ENCODE peak calls at places on chromosomes 5 and 9, in ten cellular contexts. One of them, this sample, is unnamed.

GRCh38 chr9:109121218-109121796 is 1.6 kb upstream of the TMEM245 start:
- DNase-seq in uterus: no peak
- DNase-seq in cardiac muscle cell: no peak
- DNase-seq in IMR-90: no peak
- DNase-seq in ovary: no peak
- DNase-seq in caudate nucleus: no peak
- DNase-seq in brain microvascular endothelial cell: no peak
- DNase-seq in lung: no peak
- DNase-seq in endodermal cell: peak; percentile 67
- DNase-seq in Panc1: no peak
- DNase-seq in this sample: no peak

GRCh38 chr9:126516936-126517750 is 96.6 kb upstream of the LMX1B start:
- DNase-seq in uterus: peak; percentile 37
- DNase-seq in cardiac muscle cell: peak; percentile 48
- DNase-seq in IMR-90: peak; percentile 84
- DNase-seq in ovary: no peak
- DNase-seq in caudate nucleus: no peak
- DNase-seq in brain microvascular endothelial cell: peak; percentile 45
- DNase-seq in lung: peak; percentile 46
- DNase-seq in endodermal cell: peak; percentile 87
- DNase-seq in Panc1: no peak
- DNase-seq in this sample: no peak

GRCh38 chr9:79572032-79572890 is 496 bp downstream of the TLE4 start:
- DNase-seq in uterus: peak; percentile 46
- DNase-seq in cardiac muscle cell: peak; percentile 86
- DNase-seq in IMR-90: peak; percentile 40
- DNase-seq in ovary: peak; percentile 40
- DNase-seq in caudate nucleus: no peak
- DNase-seq in brain microvascular endothelial cell: peak; percentile 36
- DNase-seq in lung: peak; percentile 38
- DNase-seq in endodermal cell: peak; percentile 79
- DNase-seq in Panc1: no peak
- DNase-seq in this sample: peak; percentile 44

GRCh38 chr9:121313458-121314152 is 45.6 kb downstream of the GSN start:
- DNase-seq in uterus: peak; percentile 12
- DNase-seq in cardiac muscle cell: no peak
- DNase-seq in IMR-90: no peak
- DNase-seq in ovary: no peak
- DNase-seq in caudate nucleus: no peak
- DNase-seq in brain microvascular endothelial cell: no peak
- DNase-seq in lung: no peak
- DNase-seq in endodermal cell: no peak
- DNase-seq in Panc1: no peak
- DNase-seq in this sample: no peak

GRCh38 chr5:118044169-118044568 is 944.2 kb downstream of the DTWD2 start:
- DNase-seq in uterus: no peak
- DNase-seq in cardiac muscle cell: no peak
- DNase-seq in IMR-90: no peak
- DNase-seq in ovary: no peak
- DNase-seq in caudate nucleus: no peak
- DNase-seq in brain microvascular endothelial cell: no peak
- DNase-seq in lung: no peak
- DNase-seq in endodermal cell: no peak
- DNase-seq in Panc1: no peak
- DNase-seq in this sample: no peak

GRCh38 chr9:136859821-136860269 is 6.3 kb downstream of the EDF1 start:
- DNase-seq in uterus: no peak
- DNase-seq in cardiac muscle cell: no peak
- DNase-seq in IMR-90: no peak
- DNase-seq in ovary: no peak
- DNase-seq in caudate nucleus: no peak
- DNase-seq in brain microvascular endothelial cell: no peak
- DNase-seq in lung: no peak
- DNase-seq in endodermal cell: peak; percentile 42
- DNase-seq in Panc1: no peak
- DNase-seq in this sample: no peak

GRCh38 chr5:171693397-171693796 is 92.2 kb upstream of the SMIM23 start:
- DNase-seq in uterus: no peak
- DNase-seq in cardiac muscle cell: no peak
- DNase-seq in IMR-90: no peak
- DNase-seq in ovary: no peak
- DNase-seq in caudate nucleus: no peak
- DNase-seq in brain microvascular endothelial cell: no peak
- DNase-seq in lung: no peak
- DNase-seq in endodermal cell: no peak
- DNase-seq in Panc1: no peak
- DNase-seq in this sample: no peak

GRCh38 chr5:134935711-134936602 is 31.0 kb downstream of the PCBD2 start:
- DNase-seq in uterus: no peak
- DNase-seq in cardiac muscle cell: no peak
- DNase-seq in IMR-90: no peak
- DNase-seq in ovary: no peak
- DNase-seq in caudate nucleus: no peak
- DNase-seq in brain microvascular endothelial cell: no peak
- DNase-seq in lung: no peak
- DNase-seq in endodermal cell: no peak
- DNase-seq in Panc1: no peak
- DNase-seq in this sample: no peak

GRCh38 chr5:174601937-174602336 is 122.4 kb upstream of the MSX2 start:
- DNase-seq in uterus: no peak
- DNase-seq in cardiac muscle cell: no peak
- DNase-seq in IMR-90: peak; percentile 46
- DNase-seq in ovary: no peak
- DNase-seq in caudate nucleus: no peak
- DNase-seq in brain microvascular endothelial cell: no peak
- DNase-seq in lung: no peak
- DNase-seq in endodermal cell: no peak
- DNase-seq in Panc1: no peak
- DNase-seq in this sample: no peak

GRCh38 chr9:33229359-33230120 is 10.4 kb upstream of the SPINK4 start:
- DNase-seq in uterus: no peak
- DNase-seq in cardiac muscle cell: no peak
- DNase-seq in IMR-90: no peak
- DNase-seq in ovary: no peak
- DNase-seq in caudate nucleus: no peak
- DNase-seq in brain microvascular endothelial cell: no peak
- DNase-seq in lung: peak; percentile 92
- DNase-seq in endodermal cell: peak; percentile 72
- DNase-seq in Panc1: peak; percentile 64
- DNase-seq in this sample: no peak

GRCh38 chr9:123724211-123724831 is 205.6 kb downstream of the DENND1A start:
- DNase-seq in uterus: no peak
- DNase-seq in cardiac muscle cell: no peak
- DNase-seq in IMR-90: peak; percentile 57
- DNase-seq in ovary: no peak
- DNase-seq in caudate nucleus: no peak
- DNase-seq in brain microvascular endothelial cell: peak; percentile 42
- DNase-seq in lung: no peak
- DNase-seq in endodermal cell: no peak
- DNase-seq in Panc1: no peak
- DNase-seq in this sample: no peak

GRCh38 chr5:181235689-181236366 is 7.9 kb downstream of the RACK1 start:
- DNase-seq in uterus: no peak
- DNase-seq in cardiac muscle cell: no peak
- DNase-seq in IMR-90: no peak
- DNase-seq in ovary: no peak
- DNase-seq in caudate nucleus: no peak
- DNase-seq in brain microvascular endothelial cell: no peak
- DNase-seq in lung: no peak
- DNase-seq in endodermal cell: peak; percentile 49
- DNase-seq in Panc1: no peak
- DNase-seq in this sample: no peak

GRCh38 chr5:181236471-181236870 is 7.2 kb downstream of the RACK1 start:
- DNase-seq in uterus: no peak
- DNase-seq in cardiac muscle cell: no peak
- DNase-seq in IMR-90: no peak
- DNase-seq in ovary: no peak
- DNase-seq in caudate nucleus: no peak
- DNase-seq in brain microvascular endothelial cell: no peak
- DNase-seq in lung: no peak
- DNase-seq in endodermal cell: no peak
- DNase-seq in Panc1: no peak
- DNase-seq in this sample: no peak

GRCh38 chr5:181234116-181234454 is 9.6 kb downstream of the RACK1 start:
- DNase-seq in uterus: no peak
- DNase-seq in cardiac muscle cell: no peak
- DNase-seq in IMR-90: no peak
- DNase-seq in ovary: no peak
- DNase-seq in caudate nucleus: no peak
- DNase-seq in brain microvascular endothelial cell: no peak
- DNase-seq in lung: no peak
- DNase-seq in endodermal cell: peak; percentile 61
- DNase-seq in Panc1: no peak
- DNase-seq in this sample: no peak

GRCh38 chr5:181234455-181235306 is 9.0 kb downstream of the RACK1 start:
- DNase-seq in uterus: no peak
- DNase-seq in cardiac muscle cell: no peak
- DNase-seq in IMR-90: no peak
- DNase-seq in ovary: no peak
- DNase-seq in caudate nucleus: no peak
- DNase-seq in brain microvascular endothelial cell: no peak
- DNase-seq in lung: no peak
- DNase-seq in endodermal cell: peak; percentile 66
- DNase-seq in Panc1: no peak
- DNase-seq in this sample: no peak

GRCh38 chr5:181235323-181235688 is 8.4 kb downstream of the RACK1 start:
- DNase-seq in uterus: no peak
- DNase-seq in cardiac muscle cell: no peak
- DNase-seq in IMR-90: no peak
- DNase-seq in ovary: no peak
- DNase-seq in caudate nucleus: no peak
- DNase-seq in brain microvascular endothelial cell: no peak
- DNase-seq in lung: no peak
- DNase-seq in endodermal cell: peak; percentile 58
- DNase-seq in Panc1: no peak
- DNase-seq in this sample: no peak
- H3K27ac ChIP-seq in uterus: no peak overlapping the region
- H3K27ac ChIP-seq in cardiac muscle cell: peak overlapping the region; percentile 75
- H3K27ac ChIP-seq in IMR-90: no peak overlapping the region
- H3K27ac ChIP-seq in ovary: no peak overlapping the region
- H3K27ac ChIP-seq in caudate nucleus: no peak overlapping the region
- H3K27ac ChIP-seq in brain microvascular endothelial cell: no peak overlapping the region
- H3K27ac ChIP-seq in lung: no peak overlapping the region
- H3K27ac ChIP-seq in endodermal cell: peak overlapping the region; percentile 51
- H3K27ac ChIP-seq in Panc1: peak overlapping the region; percentile 37
- H3K27ac ChIP-seq in this sample: no peak overlapping the region

GRCh38 chr5:39076757-39077475 is 2.7 kb upstream of the RICTOR start:
- DNase-seq in uterus: no peak
- DNase-seq in cardiac muscle cell: no peak
- DNase-seq in IMR-90: peak; percentile 56
- DNase-seq in ovary: no peak
- DNase-seq in caudate nucleus: no peak
- DNase-seq in brain microvascular endothelial cell: no peak
- DNase-seq in lung: no peak
- DNase-seq in endodermal cell: no peak
- DNase-seq in Panc1: no peak
- DNase-seq in this sample: no peak
- H3K27ac ChIP-seq in uterus: peak overlapping the region; percentile 99
- H3K27ac ChIP-seq in cardiac muscle cell: no peak overlapping the region
- H3K27ac ChIP-seq in IMR-90: no peak overlapping the region
- H3K27ac ChIP-seq in ovary: no peak overlapping the region
- H3K27ac ChIP-seq in caudate nucleus: peak overlapping the region; percentile 41
- H3K27ac ChIP-seq in brain microvascular endothelial cell: peak overlapping the region; percentile 55
- H3K27ac ChIP-seq in lung: no peak overlapping the region
- H3K27ac ChIP-seq in endodermal cell: no peak overlapping the region
- H3K27ac ChIP-seq in Panc1: peak overlapping the region; percentile 55
- H3K27ac ChIP-seq in this sample: peak overlapping the region; percentile 93

DNA sequence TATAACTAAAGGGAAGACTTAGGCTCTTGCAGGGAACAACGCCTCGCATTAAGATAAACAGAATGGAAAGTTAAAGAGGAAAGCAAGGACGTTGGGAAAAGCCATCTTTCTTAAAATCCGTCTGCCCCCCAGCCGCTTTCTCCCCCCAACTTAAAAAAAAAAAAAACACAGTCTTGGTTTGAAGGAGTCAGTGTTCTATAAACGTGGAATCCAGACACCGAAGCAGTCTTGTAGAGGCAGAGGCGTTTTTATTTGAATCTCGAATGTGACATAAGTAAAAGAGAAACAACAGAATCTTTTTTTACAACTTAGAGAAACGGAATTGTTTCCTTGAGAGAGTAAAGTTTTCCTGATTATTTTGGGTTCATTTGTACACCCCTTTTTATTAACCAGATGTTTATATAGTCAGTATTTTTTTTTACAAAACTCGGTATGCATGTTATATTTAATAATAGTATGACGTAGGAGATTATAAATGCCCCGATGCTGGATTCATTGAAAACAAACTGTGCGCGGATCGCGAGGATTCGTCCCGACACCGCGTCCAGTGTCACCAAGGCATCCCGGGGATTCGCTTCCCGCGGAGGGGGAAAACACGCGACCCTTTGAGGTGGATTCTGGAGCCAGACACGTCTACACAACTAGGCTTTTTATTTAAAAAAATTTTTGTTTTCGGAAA is 6.8 kb downstream of the PTCH1 start:
- DNase-seq in uterus: no peak
- DNase-seq in cardiac muscle cell: no peak
- DNase-seq in IMR-90: no peak
- DNase-seq in ovary: peak; percentile 32
- DNase-seq in caudate nucleus: no peak
- DNase-seq in brain microvascular endothelial cell: no peak
- DNase-seq in lung: no peak
- DNase-seq in endodermal cell: peak; percentile 52
- DNase-seq in Panc1: no peak
- DNase-seq in this sample: no peak
- H3K27ac ChIP-seq in uterus: peak overlapping the region; percentile 95
- H3K27ac ChIP-seq in cardiac muscle cell: peak overlapping the region; percentile 95
- H3K27ac ChIP-seq in IMR-90: peak overlapping the region; percentile 73
- H3K27ac ChIP-seq in ovary: no peak overlapping the region
- H3K27ac ChIP-seq in caudate nucleus: peak overlapping the region; percentile 87
- H3K27ac ChIP-seq in brain microvascular endothelial cell: peak overlapping the region; percentile 25
- H3K27ac ChIP-seq in lung: peak overlapping the region; percentile 47
- H3K27ac ChIP-seq in endodermal cell: peak overlapping the region; percentile 98
- H3K27ac ChIP-seq in Panc1: peak overlapping the region; percentile 78
- H3K27ac ChIP-seq in this sample: peak overlapping the region; percentile 97

DNA sequence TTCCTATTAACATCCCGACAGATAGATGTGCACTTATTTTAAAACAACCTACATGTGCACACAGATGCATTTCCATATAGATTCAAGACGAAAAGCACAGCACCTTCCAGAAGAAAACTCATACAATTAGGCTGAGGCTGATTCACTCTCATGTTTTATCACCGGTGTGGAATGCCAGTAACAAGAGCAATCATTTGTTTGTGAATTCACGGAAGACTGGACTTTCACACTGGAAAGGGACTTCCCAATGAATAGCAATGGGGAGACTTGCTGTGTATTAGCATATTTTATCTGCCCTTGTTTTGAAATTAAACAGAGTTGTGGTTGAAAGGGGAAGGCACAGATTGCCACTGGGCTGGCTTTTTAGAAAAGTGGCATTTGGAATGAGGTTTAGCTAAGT is 247.2 kb upstream of the GAS1 start:
- DNase-seq in uterus: no peak
- DNase-seq in cardiac muscle cell: no peak
- DNase-seq in IMR-90: peak; percentile 92
- DNase-seq in ovary: no peak
- DNase-seq in caudate nucleus: no peak
- DNase-seq in brain microvascular endothelial cell: peak; percentile 67
- DNase-seq in lung: no peak
- DNase-seq in endodermal cell: no peak
- DNase-seq in Panc1: no peak
- DNase-seq in this sample: no peak
- H3K27ac ChIP-seq in uterus: peak overlapping the region; percentile 72
- H3K27ac ChIP-seq in cardiac muscle cell: no peak overlapping the region
- H3K27ac ChIP-seq in IMR-90: peak overlapping the region; percentile 78
- H3K27ac ChIP-seq in ovary: no peak overlapping the region
- H3K27ac ChIP-seq in caudate nucleus: no peak overlapping the region
- H3K27ac ChIP-seq in brain microvascular endothelial cell: peak overlapping the region; percentile 80
- H3K27ac ChIP-seq in lung: no peak overlapping the region
- H3K27ac ChIP-seq in endodermal cell: no peak overlapping the region
- H3K27ac ChIP-seq in Panc1: no peak overlapping the region
- H3K27ac ChIP-seq in this sample: no peak overlapping the region

This sample was measured in dorsolateral prefrontal cortex.